ENCODE peak calls at places on chromosomes 4 and X, in four cellular contexts. One of them, this sample, is unnamed. For H3K36me3 and H3K4me1, the result is how much of the 10 kb centered on the place peaks cover.

GRCh38 chr4:54924891-54925290 is 200.5 kb downstream of the KDR start:
- DNase-seq in GM12878: no peak
- DNase-seq in SJSA1: no peak
- DNase-seq in adrenal gland: no peak
- DNase-seq in this sample: no peak

GRCh38 chr4:128812360-128812958 is 3.0 kb downstream of the JADE1 start:
- DNase-seq in GM12878: no peak
- DNase-seq in SJSA1: peak
- DNase-seq in adrenal gland: peak
- DNase-seq in this sample: peak

GRCh38 chr4:123488916-123489315 is 92.3 kb downstream of the SPRY1 start:
- DNase-seq in GM12878: peak
- DNase-seq in SJSA1: peak
- DNase-seq in adrenal gland: no peak
- DNase-seq in this sample: no peak

GRCh38 chr4:69965628-69966027 is at the start of gene CSN2:
- DNase-seq in GM12878: no peak
- DNase-seq in SJSA1: no peak
- DNase-seq in adrenal gland: no peak
- DNase-seq in this sample: no peak

GRCh38 chr4:6293097-6293445 is 23.4 kb downstream of the WFS1 start:
- DNase-seq in GM12878: no peak
- DNase-seq in SJSA1: no peak
- DNase-seq in adrenal gland: no peak
- DNase-seq in this sample: no peak

GRCh38 chr4:163107754-163108153 is 58.9 kb downstream of the NAF1 start:
- DNase-seq in GM12878: no peak
- DNase-seq in SJSA1: no peak
- DNase-seq in adrenal gland: no peak
- DNase-seq in this sample: no peak

GRCh38 chrX:134236690-134237362 is at the start of gene CCDC160:
- DNase-seq in GM12878: no peak
- DNase-seq in SJSA1: no peak
- DNase-seq in adrenal gland: peak
- DNase-seq in this sample: peak

GRCh38 chr4:149264093-149264733 is 551.4 kb downstream of the IQCM start:
- DNase-seq in GM12878: peak
- DNase-seq in SJSA1: peak
- DNase-seq in adrenal gland: peak
- DNase-seq in this sample: peak

GRCh38 chrX:57918750-57919436 is 8.6 kb upstream of the ZXDA start:
- DNase-seq in GM12878: no peak
- DNase-seq in SJSA1: peak
- DNase-seq in adrenal gland: no peak
- DNase-seq in this sample: no peak

DNA sequence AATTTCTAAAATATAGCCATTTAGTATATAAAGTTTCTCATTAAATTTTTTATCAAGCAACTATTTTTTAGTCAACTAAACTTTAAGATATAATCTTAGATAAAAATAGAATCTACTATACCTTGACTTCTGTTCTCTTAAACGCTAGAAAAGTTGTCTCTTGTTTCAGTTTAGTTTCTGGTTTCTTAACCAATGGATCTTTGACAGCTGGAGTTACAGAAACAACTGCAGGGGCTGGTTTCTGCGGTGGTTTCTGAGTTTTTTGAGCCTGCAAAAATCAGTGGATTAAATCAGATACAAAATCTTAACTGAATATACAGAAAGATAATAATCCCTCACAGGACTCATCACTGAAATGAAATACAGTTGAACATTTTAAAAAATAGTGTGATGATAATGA is 21.9 kb downstream of the INTS12 start:
- DNase-seq in GM12878: no peak
- DNase-seq in SJSA1: no peak
- DNase-seq in adrenal gland: no peak
- DNase-seq in this sample: no peak
- H3K36me3 ChIP-seq in GM12878: under half
- H3K36me3 ChIP-seq in SJSA1: half or more
- H3K36me3 ChIP-seq in adrenal gland: under half
- H3K36me3 ChIP-seq in this sample: half or more

DNA sequence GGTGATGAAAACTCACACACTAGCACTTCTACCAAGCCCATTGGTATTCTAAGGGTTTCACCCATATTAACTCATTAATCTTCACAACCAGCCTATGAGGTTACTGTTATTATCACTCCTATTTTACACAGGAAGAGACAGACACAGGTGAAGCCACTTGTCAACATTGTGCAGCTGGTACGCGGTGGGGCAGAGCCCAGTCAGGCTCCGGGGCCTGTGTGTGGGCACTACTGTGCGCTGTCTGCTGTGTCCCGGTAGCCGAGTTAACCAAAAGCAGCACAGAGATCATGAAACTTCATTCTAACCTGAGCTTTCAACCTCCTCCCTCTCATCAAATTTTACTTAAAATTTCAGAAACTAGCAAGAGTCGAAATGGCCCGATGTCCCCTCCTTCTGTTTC is 111.3 kb downstream of the PHKA2 start:
- DNase-seq in GM12878: no peak
- DNase-seq in SJSA1: no peak
- DNase-seq in adrenal gland: no peak
- DNase-seq in this sample: no peak
- H3K4me3 ChIP-seq in GM12878: no peak
- H3K4me3 ChIP-seq in SJSA1: no peak
- H3K4me3 ChIP-seq in adrenal gland: no peak
- H3K4me3 ChIP-seq in this sample: peak

GRCh38 chr4:3648731-3649130 is 116.5 kb upstream of the LRPAP1 start:
- DNase-seq in GM12878: no peak
- DNase-seq in SJSA1: no peak
- DNase-seq in adrenal gland: no peak
- DNase-seq in this sample: no peak
- H3K4me1 ChIP-seq in GM12878: under half
- H3K4me1 ChIP-seq in SJSA1: under half
- H3K4me1 ChIP-seq in adrenal gland: under half
- H3K4me1 ChIP-seq in this sample: under half

GRCh38 chr4:76125816-76126215 is 22.4 kb downstream of the NUP54 start:
- DNase-seq in GM12878: no peak
- DNase-seq in SJSA1: no peak
- DNase-seq in adrenal gland: no peak
- DNase-seq in this sample: no peak

GRCh38 chr4:76116821-76117220 is 31.4 kb downstream of the NUP54 start:
- DNase-seq in GM12878: no peak
- DNase-seq in SJSA1: no peak
- DNase-seq in adrenal gland: no peak
- DNase-seq in this sample: no peak

GRCh38 chr4:76120199-76120598 is 28.0 kb downstream of the NUP54 start:
- DNase-seq in GM12878: no peak
- DNase-seq in SJSA1: no peak
- DNase-seq in adrenal gland: no peak
- DNase-seq in this sample: no peak
- H3K36me3 ChIP-seq in GM12878: under half
- H3K36me3 ChIP-seq in SJSA1: half or more
- H3K36me3 ChIP-seq in adrenal gland: under half
- H3K36me3 ChIP-seq in this sample: half or more

GRCh38 chr4:95549246-95550138 is 719 bp upstream of the UNC5C start:
- DNase-seq in GM12878: peak
- DNase-seq in SJSA1: peak
- DNase-seq in adrenal gland: peak
- DNase-seq in this sample: no peak
- H3K4me3 ChIP-seq in GM12878: peak
- H3K4me3 ChIP-seq in SJSA1: peak
- H3K4me3 ChIP-seq in adrenal gland: peak
- H3K4me3 ChIP-seq in this sample: peak

GRCh38 chrX:10034740-10035260 is 67.6 kb downstream of the CLDN34 start:
- DNase-seq in GM12878: no peak
- DNase-seq in SJSA1: no peak
- DNase-seq in adrenal gland: no peak
- DNase-seq in this sample: no peak
- H3K4me1 ChIP-seq in GM12878: under half
- H3K4me1 ChIP-seq in SJSA1: under half
- H3K4me1 ChIP-seq in adrenal gland: under half
- H3K4me1 ChIP-seq in this sample: under half

GRCh38 chrX:10118530-10118929 is 38.2 kb upstream of the CLCN4 start:
- DNase-seq in GM12878: no peak
- DNase-seq in SJSA1: no peak
- DNase-seq in adrenal gland: no peak
- DNase-seq in this sample: no peak

GRCh38 chrX:10119399-10119990 is 37.3 kb upstream of the CLCN4 start:
- DNase-seq in GM12878: peak
- DNase-seq in SJSA1: peak
- DNase-seq in adrenal gland: peak
- DNase-seq in this sample: peak

GRCh38 chrX:10117864-10118377 is 38.9 kb upstream of the CLCN4 start:
- DNase-seq in GM12878: no peak
- DNase-seq in SJSA1: no peak
- DNase-seq in adrenal gland: no peak
- DNase-seq in this sample: no peak

GRCh38 chrX:10115082-10115481 is 41.7 kb upstream of the CLCN4 start:
- DNase-seq in GM12878: no peak
- DNase-seq in SJSA1: no peak
- DNase-seq in adrenal gland: no peak
- DNase-seq in this sample: no peak

GRCh38 chrX:10117301-10117700 is 39.5 kb upstream of the CLCN4 start:
- DNase-seq in GM12878: no peak
- DNase-seq in SJSA1: no peak
- DNase-seq in adrenal gland: no peak
- DNase-seq in this sample: no peak
- H3K36me3 ChIP-seq in GM12878: under half
- H3K36me3 ChIP-seq in SJSA1: under half
- H3K36me3 ChIP-seq in adrenal gland: under half
- H3K36me3 ChIP-seq in this sample: under half

GRCh38 chr4:101356928-101357327 is 9.6 kb upstream of the PPP3CA start:
- DNase-seq in GM12878: no peak
- DNase-seq in SJSA1: peak
- DNase-seq in adrenal gland: peak
- DNase-seq in this sample: no peak
- H3K4me3 ChIP-seq in GM12878: no peak
- H3K4me3 ChIP-seq in SJSA1: no peak
- H3K4me3 ChIP-seq in adrenal gland: no peak
- H3K4me3 ChIP-seq in this sample: no peak

This sample was measured in BE2C.